ENCODE peak calls at places on chromosomes 12 and 14, in four cellular contexts. G is heart left ventricle; C is CD8-positive, alpha-beta T cell; E is sigmoid colon. V is an unnamed sample.

GRCh38 chr14:63673255-63673654 is 31.6 kb upstream of the WDR89 start:
- DNase-seq in G (no peak), C (no peak), E (no peak), V (no peak)

GRCh38 chr12:83408168-83408567 is 721.5 kb downstream of the TMTC2 start:
- DNase-seq in G (no peak), C (no peak), E (no peak), V (no peak)

GRCh38 chr12:23055004-23055403 is 430.0 kb downstream of the ETNK1 start:
- DNase-seq in G (no peak), C (no peak), E (no peak), V (no peak)

GRCh38 chr12:89882051-89882450 is 173.4 kb upstream of the ATP2B1 start:
- DNase-seq in G (no peak), C (no peak), E (no peak), V (no peak)

GRCh38 chr12:92208613-92209121 is 63.0 kb upstream of the BTG1 start:
- DNase-seq in G (no peak), C (no peak), E (no peak), V (no peak)

GRCh38 chr12:120181991-120182631 is 12.4 kb downstream of the GCN1 start:
- DNase-seq in G (no peak), C (no peak), E (no peak), V (no peak)

GRCh38 chr12:71130670-71131069 is 27.1 kb downstream of the TSPAN8 start:
- DNase-seq in G (no peak), C (no peak), E (no peak), V (no peak)

GRCh38 chr12:120353136-120353535 is 15.8 kb downstream of the MSI1 start:
- DNase-seq in G (no peak), C (no peak), E (no peak), V (no peak)

GRCh38 chr12:9692909-9693308 is 23.4 kb downstream of the CLEC2D start:
- DNase-seq in G (no peak), C (no peak), E (no peak), V (no peak)

GRCh38 chr12:95386056-95386455 is 87.9 kb upstream of the METAP2 start:
- DNase-seq in G (no peak), C (no peak), E (no peak), V (no peak)

GRCh38 chr12:125015680-125016310 is 22.4 kb downstream of the BRI3BP start:
- DNase-seq in G (no peak), C (no peak), E (no peak), V (no peak)

GRCh38 chr14:26163761-26164160 is 434.1 kb downstream of the NOVA1 start:
- DNase-seq in G (no peak), C (no peak), E (no peak), V (no peak)

GRCh38 chr12:81644503-81644902 is 114.6 kb downstream of the PPFIA2 start:
- DNase-seq in G (no peak), C (no peak), E (no peak), V (no peak)

GRCh38 chr14:98915625-98916024 is 356.4 kb downstream of the BCL11B start:
- DNase-seq in G (no peak), C (no peak), E (no peak), V (no peak)

GRCh38 chr12:122844366-122844971 is 9.2 kb downstream of the HIP1R start:
- DNase-seq in G (no peak), C (no peak), E (no peak), V (peak; percentile 32)

DNA sequence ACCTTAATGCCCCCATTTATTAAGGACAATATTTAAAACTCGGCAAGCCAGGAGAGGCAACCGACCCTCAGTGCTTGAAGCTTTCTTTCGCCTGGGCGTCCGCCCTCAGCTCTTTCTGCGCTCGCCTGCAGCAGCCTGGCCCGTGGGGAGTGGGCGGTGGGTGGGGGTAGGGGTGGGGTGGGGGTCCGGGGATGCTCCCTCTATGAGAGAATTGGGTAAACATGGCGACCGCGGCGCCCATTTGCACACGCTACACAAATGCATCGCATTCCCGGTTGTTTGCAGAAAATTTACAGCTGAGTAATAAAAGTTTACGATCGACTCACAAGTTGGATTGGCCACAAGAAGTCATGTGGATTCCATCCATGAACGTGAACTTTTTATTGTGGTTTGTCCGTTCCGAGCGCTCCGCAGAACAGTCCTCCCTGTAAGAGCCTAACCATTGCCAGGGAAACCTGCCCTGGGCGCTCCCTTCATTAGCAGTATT is 7.7 kb downstream of the HOXC8 start:
- DNase-seq in G (no peak), C (no peak), E (no peak), V (no peak)
- H3K27me3 ChIP-seq in G (peaks cover 91% of the 10 kb centered on the region), C (peaks cover 55% of the 10 kb centered on the region), E (peaks cover 100% of the 10 kb centered on the region), V (peaks cover 2% of the 10 kb centered on the region)

GRCh38 chr14:49977126-49977841 is 84.4 kb downstream of the ARF6 start:
- DNase-seq in G (no peak), C (no peak), E (no peak), V (no peak)
- H3K4me1 ChIP-seq in G (peaks cover 14% of the 10 kb centered on the region), C (peaks cover 65% of the 10 kb centered on the region), E (peaks cover 29% of the 10 kb centered on the region), V (peaks cover 14% of the 10 kb centered on the region)

DNA sequence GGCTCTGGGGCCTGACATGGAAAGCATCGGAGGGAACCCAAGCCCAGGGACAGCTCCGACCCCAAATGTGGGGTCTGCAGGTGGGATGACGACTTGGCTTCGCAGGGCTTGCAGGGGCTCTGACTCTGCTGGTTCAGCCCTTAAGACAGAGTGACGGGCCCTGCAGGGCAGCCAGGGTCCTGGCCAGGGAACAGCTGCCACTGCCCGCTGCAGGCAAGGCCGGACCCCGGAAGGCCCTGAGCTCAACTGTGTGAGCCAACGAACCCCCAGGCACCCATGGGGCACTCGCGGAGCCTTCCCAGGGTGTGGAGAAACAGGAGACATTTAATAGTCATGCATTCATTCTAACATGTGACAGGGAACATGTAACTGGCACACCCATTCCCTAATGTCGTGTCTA is 120.7 kb downstream of the PIWIL1 start:
- DNase-seq in G (no peak), C (no peak), E (no peak), V (no peak)
- H3K27me3 ChIP-seq in G (peaks cover 5% of the 10 kb centered on the region), C (no peaks in the 10 kb centered on the region), E (no peaks in the 10 kb centered on the region), V (peaks cover 7% of the 10 kb centered on the region)

GRCh38 chr14:94775082-94775874 is 5.4 kb upstream of the GSC start:
- DNase-seq in G (no peak), C (no peak), E (no peak), V (no peak)

GRCh38 chr14:94773017-94773681 is 3.2 kb upstream of the GSC start:
- DNase-seq in G (no peak), C (no peak), E (no peak), V (no peak)

GRCh38 chr14:94771906-94772468 is 2.1 kb upstream of the GSC start:
- DNase-seq in G (no peak), C (no peak), E (no peak), V (no peak)

GRCh38 chr14:94775875-94776217 is 5.9 kb upstream of the GSC start:
- DNase-seq in G (no peak), C (no peak), E (no peak), V (no peak)

GRCh38 chr14:94773682-94774211 is 3.8 kb upstream of the GSC start:
- DNase-seq in G (no peak), C (no peak), E (no peak), V (no peak)
- H3K4me1 ChIP-seq in G (peaks cover 16% of the 10 kb centered on the region), C (peaks cover 8% of the 10 kb centered on the region), E (peaks cover 17% of the 10 kb centered on the region), V (peaks cover 4% of the 10 kb centered on the region)

V was measured in pancreas.